ENCODE peak calls at places on chromosomes 12 and 14, in eight cellular contexts. F is heart right ventricle, B is transverse colon, V is globus pallidus, D is fibroblast of mammary gland, A is coronary artery, U is GM03348, W is H4. J is an unnamed sample.

GRCh38 chr12:90253674-90254181 is 545.1 kb upstream of the ATP2B1 start:
- DNase-seq in F (peak; percentile 39), B (peak; percentile 75), V (peak; percentile 65), D (peak; percentile 82), A (peak; percentile 83), U (peak; percentile 64), W (peak; percentile 95), J (peak; percentile 17)

GRCh38 chr12:19546027-19546426 is 106.7 kb downstream of the AEBP2 start:
- DNase-seq in F (peak; percentile 13), B (no peak), V (no peak), D (peak; percentile 69), A (no peak), U (peak; percentile 24), W (no peak), J (no peak)

GRCh38 chr14:94474581-94475031 is 1.4 kb downstream of the SERPINA9 start:
- DNase-seq in F (no peak), B (no peak), V (no peak), D (no peak), A (peak; percentile 64), U (no peak), W (no peak), J (no peak)

GRCh38 chr12:18990866-18991265 is 138.7 kb upstream of the PLEKHA5 start:
- DNase-seq in F (no peak), B (no peak), V (no peak), D (no peak), A (no peak), U (no peak), W (no peak), J (no peak)

GRCh38 chr12:42213023-42213422 is 25.0 kb downstream of the YAF2 start:
- DNase-seq in F (peak; percentile 18), B (peak; percentile 25), V (no peak), D (peak; percentile 19), A (no peak), U (no peak), W (no peak), J (no peak)

GRCh38 chr12:115771065-115771464 is 506.4 kb downstream of the MED13L start:
- DNase-seq in F (no peak), B (no peak), V (no peak), D (peak; percentile 12), A (no peak), U (peak; percentile 16), W (peak; percentile 29), J (no peak)

GRCh38 chr12:56034586-56035332 is 7.0 kb upstream of the RPS26 start:
- DNase-seq in F (no peak), B (no peak), V (no peak), D (no peak), A (no peak), U (no peak), W (no peak), J (no peak)

GRCh38 chr12:50157259-50157658 is 9.9 kb downstream of the CERS5 start:
- DNase-seq in F (no peak), B (no peak), V (no peak), D (no peak), A (no peak), U (no peak), W (no peak), J (no peak)

GRCh38 chr12:113961921-113962710 is 4.0 kb downstream of the RBM19 start:
- DNase-seq in F (no peak), B (no peak), V (no peak), D (peak; percentile 77), A (no peak), U (no peak), W (no peak), J (no peak)

GRCh38 chr12:120490833-120491512 is 4.9 kb upstream of the DYNLL1 start:
- DNase-seq in F (no peak), B (no peak), V (no peak), D (no peak), A (no peak), U (no peak), W (no peak), J (no peak)

GRCh38 chr12:62844915-62845314 is 90.0 kb downstream of the PPM1H start:
- DNase-seq in F (no peak), B (no peak), V (no peak), D (no peak), A (no peak), U (no peak), W (no peak), J (no peak)

GRCh38 chr14:88245321-88245720 is 77.7 kb downstream of the KCNK10 start:
- DNase-seq in F (no peak), B (no peak), V (no peak), D (peak; percentile 31), A (no peak), U (no peak), W (peak; percentile 20), J (no peak)

GRCh38 chr12:122064034-122064777 is 14.3 kb upstream of the MLXIP start:
- DNase-seq in F (peak; percentile 91), B (peak; percentile 88), V (peak; percentile 91), D (peak; percentile 98), A (no peak), U (peak; percentile 72), W (peak; percentile 96), J (no peak)

GRCh38 chr12:32595251-32595650 is 83.8 kb upstream of the DNM1L start:
- DNase-seq in F (no peak), B (no peak), V (no peak), D (peak; percentile 65), A (no peak), U (peak; percentile 14), W (peak; percentile 73), J (no peak)

GRCh38 chr12:54431911-54432814 is 13.1 kb upstream of the ITGA5 start:
- DNase-seq in F (peak; percentile 88), B (peak; percentile 66), V (no peak), D (peak; percentile 97), A (peak; percentile 84), U (peak; percentile 70), W (no peak), J (no peak)

GRCh38 chr14:34081576-34082136 is 130.8 kb upstream of the EGLN3 start:
- DNase-seq in F (no peak), B (no peak), V (no peak), D (peak; percentile 68), A (no peak), U (no peak), W (peak; percentile 83), J (no peak)

GRCh38 chr12:109192358-109192757 is 76.0 kb downstream of the ACACB start:
- DNase-seq in F (no peak), B (no peak), V (no peak), D (peak; percentile 65), A (no peak), U (peak; percentile 78), W (peak; percentile 50), J (no peak)

GRCh38 chr12:1681493-1681807 is 9.4 kb upstream of the ADIPOR2 start:
- DNase-seq in F (no peak), B (no peak), V (no peak), D (no peak), A (no peak), U (no peak), W (no peak), J (no peak)

GRCh38 chr12:19131020-19131431 is 1.5 kb downstream of the PLEKHA5 start:
- DNase-seq in F (peak; percentile 18), B (peak; percentile 16), V (no peak), D (peak; percentile 58), A (no peak), U (peak; percentile 52), W (peak; percentile 30), J (no peak)

GRCh38 chr12:69602954-69603353 is 7.8 kb downstream of the LRRC10 start:
- DNase-seq in F (no peak), B (no peak), V (no peak), D (no peak), A (no peak), U (no peak), W (no peak), J (no peak)

GRCh38 chr14:93686313-93686712 is 102.0 kb downstream of the PRIMA1 start:
- DNase-seq in F (no peak), B (no peak), V (no peak), D (no peak), A (no peak), U (no peak), W (peak; percentile 53), J (no peak)

GRCh38 chr12:109178532-109178931 is 62.1 kb downstream of the ACACB start:
- DNase-seq in F (no peak), B (no peak), V (no peak), D (no peak), A (no peak), U (no peak), W (no peak), J (no peak)

GRCh38 chr12:38204831-38205230 is 111.7 kb upstream of the ALG10B start:
- DNase-seq in F (no peak), B (no peak), V (no peak), D (no peak), A (no peak), U (no peak), W (no peak), J (no peak)

GRCh38 chr12:32944195-32944594 is 47.6 kb upstream of the PKP2 start:
- DNase-seq in F (no peak), B (no peak), V (no peak), D (peak; percentile 2), A (no peak), U (no peak), W (no peak), J (no peak)

GRCh38 chr14:59308706-59309105 is 120.2 kb downstream of the DAAM1 start:
- DNase-seq in F (no peak), B (no peak), V (no peak), D (no peak), A (no peak), U (no peak), W (no peak), J (no peak)

GRCh38 chr12:57881035-57881973 is 34.8 kb upstream of the CTDSP2 start:
- DNase-seq in F (no peak), B (peak; percentile 66), V (no peak), D (peak; percentile 49), A (no peak), U (peak; percentile 50), W (no peak), J (no peak)

GRCh38 chr12:43151406-43152080 is 400.5 kb downstream of the ADAMTS20 start:
- DNase-seq in F (no peak), B (no peak), V (no peak), D (peak; percentile 90), A (no peak), U (peak; percentile 34), W (no peak), J (no peak)

GRCh38 chr14:100873083-100873482 is 30.4 kb downstream of the RTL1 start:
- DNase-seq in F (no peak), B (no peak), V (no peak), D (no peak), A (no peak), U (peak; percentile 41), W (no peak), J (no peak)

GRCh38 chr14:90661881-90662280 is 154.3 kb downstream of the TTC7B start:
- DNase-seq in F (no peak), B (no peak), V (no peak), D (no peak), A (no peak), U (no peak), W (no peak), J (no peak)

GRCh38 chr12:95960241-95960640 is 17.1 kb downstream of the AMDHD1 start:
- DNase-seq in F (no peak), B (no peak), V (no peak), D (no peak), A (no peak), U (no peak), W (no peak), J (no peak)

GRCh38 chr14:54673193-54674121 is 106.5 kb downstream of the SAMD4A start:
- DNase-seq in F (no peak), B (no peak), V (no peak), D (peak; percentile 45), A (no peak), U (no peak), W (no peak), J (no peak)

GRCh38 chr12:75561921-75562320 is 50.5 kb upstream of the KRR1 start:
- DNase-seq in F (no peak), B (no peak), V (no peak), D (no peak), A (no peak), U (no peak), W (no peak), J (no peak)

GRCh38 chr14:99177876-99178630 is 93.9 kb downstream of the BCL11B start:
- DNase-seq in F (no peak), B (no peak), V (no peak), D (no peak), A (peak; percentile 49), U (no peak), W (no peak), J (no peak)

GRCh38 chr14:73467377-73467776 is 9.0 kb upstream of the NUMB start:
- DNase-seq in F (no peak), B (no peak), V (no peak), D (peak; percentile 87), A (no peak), U (no peak), W (no peak), J (no peak)

J was measured in GM18507.